ENCODE peak calls at places on chromosomes 12 and 14, in seven cellular contexts. J is GM06990, I is adrenal gland, B is stomach, S is psoas muscle, H is colonic mucosa, W is brain microvascular endothelial cell. Y is an unnamed sample.

GRCh38 chr12:107528731-107529365 is 156.8 kb upstream of the PWP1 start:
- DNase-seq in J (no peak), I (no peak), B (no peak), S (no peak), H (no peak), W (no peak), Y (no peak)

GRCh38 chr12:124667671-124668337 is 100.4 kb upstream of the NCOR2 start:
- DNase-seq in J (no peak), I (no peak), B (peak; percentile 76), S (no peak), H (peak; percentile 28), W (no peak), Y (no peak)

GRCh38 chr12:49804821-49805220 is 23.4 kb downstream of the NCKAP5L start:
- DNase-seq in J (no peak), I (no peak), B (no peak), S (peak; percentile 41), H (no peak), W (no peak), Y (no peak)

GRCh38 chr12:48965447-48965846 is 6.1 kb downstream of the WNT10B start:
- DNase-seq in J (no peak), I (no peak), B (no peak), S (no peak), H (no peak), W (no peak), Y (no peak)

GRCh38 chr12:55728932-55729591 is at the start of gene CD63:
- DNase-seq in J (peak; percentile 82), I (peak; percentile 94), B (peak; percentile 91), S (peak; percentile 96), H (peak; percentile 91), W (peak; percentile 81), Y (no peak)

GRCh38 chr14:74706101-74706500 is 6.8 kb downstream of the AREL1 start:
- DNase-seq in J (no peak), I (no peak), B (no peak), S (no peak), H (no peak), W (no peak), Y (no peak)

GRCh38 chr14:21686468-21686867 is 12.8 kb upstream of the OR4E1 start:
- DNase-seq in J (no peak), I (no peak), B (no peak), S (no peak), H (no peak), W (no peak), Y (no peak)

GRCh38 chr14:102187044-102187443 is 47.3 kb downstream of the WDR20 start:
- DNase-seq in J (no peak), I (no peak), B (no peak), S (no peak), H (no peak), W (peak; percentile 66), Y (no peak)

GRCh38 chr14:69261761-69262331 is 1.9 kb downstream of the GALNT16 start:
- DNase-seq in J (no peak), I (no peak), B (no peak), S (no peak), H (peak; percentile 33), W (no peak), Y (no peak)

GRCh38 chr12:75814856-75815754 is 216.5 kb downstream of the PHLDA1 start:
- DNase-seq in J (no peak), I (peak; percentile 53), B (no peak), S (no peak), H (no peak), W (peak; percentile 95), Y (no peak)

GRCh38 chr12:88633312-88633711 is 53.0 kb upstream of the KITLG start:
- DNase-seq in J (no peak), I (no peak), B (no peak), S (no peak), H (no peak), W (no peak), Y (no peak)

GRCh38 chr14:73829526-73830431 is 21.9 kb upstream of the PTGR2 start:
- DNase-seq in J (peak; percentile 52), I (no peak), B (no peak), S (no peak), H (no peak), W (peak; percentile 67), Y (peak; percentile 22)

GRCh38 chr12:83954939-83955601 is 957.5 kb downstream of the SLC6A15 start:
- DNase-seq in J (no peak), I (no peak), B (no peak), S (no peak), H (no peak), W (no peak), Y (no peak)

GRCh38 chr14:54683882-54684794 is 117.2 kb downstream of the SAMD4A start:
- DNase-seq in J (no peak), I (no peak), B (no peak), S (peak; percentile 77), H (peak; percentile 26), W (peak; percentile 37), Y (no peak)

GRCh38 chr14:74476607-74477006 is 16.5 kb downstream of the NPC2 start:
- DNase-seq in J (no peak), I (no peak), B (no peak), S (no peak), H (no peak), W (no peak), Y (no peak)

GRCh38 chr12:49967042-49967776 is 5.5 kb downstream of the AQP5 start:
- DNase-seq in J (peak; percentile 87), I (peak; percentile 91), B (peak; percentile 95), S (peak; percentile 92), H (peak; percentile 95), W (peak; percentile 76), Y (no peak)

GRCh38 chr14:102971314-102971713 is 48.9 kb downstream of the AMN start:
- DNase-seq in J (no peak), I (no peak), B (no peak), S (no peak), H (no peak), W (no peak), Y (no peak)

GRCh38 chr12:96343347-96343954 is 56.8 kb downstream of the CDK17 start:
- DNase-seq in J (peak; percentile 46), I (no peak), B (no peak), S (no peak), H (no peak), W (no peak), Y (no peak)

GRCh38 chr12:110744176-110744575 is 1.5 kb upstream of the PPP1CC start:
- DNase-seq in J (no peak), I (peak; percentile 49), B (no peak), S (peak; percentile 61), H (peak; percentile 32), W (peak; percentile 26), Y (peak; percentile 47)

GRCh38 chr12:65123435-65124063 is 2.4 kb upstream of the WIF1 start:
- DNase-seq in J (peak; percentile 24), I (no peak), B (no peak), S (no peak), H (peak; percentile 33), W (no peak), Y (no peak)

GRCh38 chr12:52776913-52777395 is at the start of gene KRT76:
- DNase-seq in J (no peak), I (no peak), B (no peak), S (no peak), H (no peak), W (no peak), Y (no peak)

GRCh38 chr12:1630081-1630826 is 1.2 kb downstream of the WNT5B start:
- DNase-seq in J (peak; percentile 49), I (peak; percentile 55), B (peak; percentile 39), S (peak; percentile 68), H (peak; percentile 57), W (no peak), Y (no peak)

GRCh38 chr12:1632702-1633101 is 3.7 kb downstream of the WNT5B start:
- DNase-seq in J (no peak), I (no peak), B (no peak), S (peak; percentile 51), H (no peak), W (no peak), Y (no peak)

GRCh38 chr12:1628671-1629337 is at the start of gene WNT5B:
- DNase-seq in J (no peak), I (no peak), B (no peak), S (no peak), H (no peak), W (no peak), Y (no peak)

GRCh38 chr12:1630827-1631591 is 2.0 kb downstream of the WNT5B start:
- DNase-seq in J (no peak), I (no peak), B (no peak), S (peak; percentile 50), H (no peak), W (peak; percentile 55), Y (no peak)

GRCh38 chr12:1629338-1630080 is 478 bp downstream of the WNT5B start:
- DNase-seq in J (peak; percentile 44), I (no peak), B (no peak), S (no peak), H (peak; percentile 52), W (no peak), Y (no peak)
- TF ChIP-seq CTCF in J (peak; percentile 49), I (no peak), B (no peak), S (no peak), H (no peak), W (peak; percentile 31), Y (no peak)

DNA sequence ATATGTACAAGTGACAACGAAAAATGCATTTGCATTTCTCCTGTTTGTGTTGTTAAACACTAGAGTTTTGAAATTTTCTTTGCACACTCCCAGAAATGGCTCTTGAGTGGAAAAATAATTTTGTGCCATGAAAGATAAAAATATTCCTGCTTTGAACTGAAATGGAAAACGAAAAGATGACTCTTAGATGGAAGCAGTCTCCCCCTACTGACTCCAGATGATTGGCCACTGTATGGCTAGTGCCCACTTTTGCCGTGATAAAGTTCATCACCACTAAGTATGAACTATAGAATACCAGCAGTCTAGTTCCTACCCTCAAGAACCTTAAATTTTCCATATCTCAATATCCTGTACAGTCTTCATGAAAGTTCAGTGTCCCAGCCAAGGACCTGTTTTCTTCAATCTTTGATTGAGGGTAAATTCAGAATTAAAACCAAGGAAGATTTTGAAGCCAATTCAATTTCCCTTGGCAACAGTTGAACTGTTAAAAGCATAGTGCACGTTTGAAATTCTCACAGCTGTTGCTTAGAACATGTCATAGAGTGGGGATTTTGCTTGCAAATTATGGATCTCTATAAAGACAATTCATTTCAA is 1.6 kb upstream of the PPP2R5E start:
- DNase-seq in J (no peak), I (no peak), B (no peak), S (no peak), H (no peak), W (peak; percentile 20), Y (no peak)
- TF ChIP-seq CTCF in J (peak; percentile 45), I (peak; percentile 38), B (no peak), S (peak; percentile 42), H (peak; percentile 18), W (peak; percentile 73), Y (peak; percentile 75)

GRCh38 chr12:1994429-1995143 is 9.7 kb downstream of the DCP1B start:
- DNase-seq in J (no peak), I (no peak), B (no peak), S (no peak), H (no peak), W (no peak), Y (no peak)
- TF ChIP-seq CTCF in J (no peak), I (no peak), B (no peak), S (no peak), H (no peak), W (no peak), Y (peak; percentile 27)

DNA sequence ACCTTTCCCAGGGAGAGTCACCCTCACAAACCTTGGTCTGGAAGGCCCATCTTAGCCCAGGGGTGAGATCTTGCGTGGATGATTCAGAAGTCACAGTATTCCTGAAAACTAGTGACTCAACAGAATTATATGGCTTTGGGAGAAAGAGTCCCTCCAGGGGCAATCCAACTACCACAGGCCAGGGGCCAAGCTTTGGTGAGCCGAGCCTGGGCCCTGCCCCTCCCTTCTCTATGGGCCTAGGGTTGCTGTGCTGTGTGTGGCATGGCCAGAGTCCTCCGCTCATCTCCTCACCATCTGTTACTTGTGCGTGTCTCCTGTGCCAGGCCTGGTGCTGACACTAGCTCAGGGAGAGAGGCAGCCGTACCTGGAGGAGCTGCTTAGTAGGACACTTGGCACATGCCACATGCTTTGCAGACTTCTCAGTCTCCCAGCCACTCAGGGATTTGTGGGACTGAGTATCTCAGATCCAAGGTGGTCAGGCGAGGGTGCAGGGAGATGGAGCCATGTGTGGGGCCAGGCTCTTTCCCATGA is 93.8 kb downstream of the SLC25A47 start:
- DNase-seq in J (no peak), I (no peak), B (no peak), S (no peak), H (no peak), W (no peak), Y (no peak)
- TF ChIP-seq CTCF in J (no peak), I (no peak), B (no peak), S (no peak), H (no peak), W (no peak), Y (no peak)

Y was measured in chondrocyte.